ENCODE peak calls at places on chromosomes 3 and 15, in seven cellular contexts. V, Y, D, R, J, O and N are unnamed samples.

GRCh38 chr15:44537728-44538240 is 837 bp downstream of the EIF3J start:
- DNase-seq in V (no peak), Y (no peak), D (peak; percentile 60), R (no peak), J (no peak), O (no peak), N (no peak)

GRCh38 chr3:162777118-162777517 is 1280.5 kb downstream of the OTOL1 start:
- DNase-seq in V (no peak), Y (no peak), D (no peak), R (no peak), J (no peak), O (no peak), N (no peak)

GRCh38 chr3:45079715-45080114 is 53.6 kb downstream of the CLEC3B start:
- DNase-seq in V (no peak), Y (no peak), D (no peak), R (no peak), J (no peak), O (no peak), N (no peak)

GRCh38 chr15:95087253-95087609 is 855.9 kb downstream of the MCTP2 start:
- DNase-seq in V (no peak), Y (no peak), D (peak; percentile 53), R (no peak), J (no peak), O (no peak), N (peak; percentile 35)

GRCh38 chr15:50315814-50316630 is 39.0 kb downstream of the GABPB1 start:
- DNase-seq in V (no peak), Y (no peak), D (peak; percentile 79), R (no peak), J (no peak), O (no peak), N (peak; percentile 81)

GRCh38 chr3:71127463-71128243 is 455.9 kb downstream of the FOXP1 start:
- DNase-seq in V (no peak), Y (no peak), D (peak; percentile 78), R (no peak), J (no peak), O (no peak), N (peak; percentile 71)

GRCh38 chr3:158785972-158786371 is 15.9 kb upstream of the MFSD1 start:
- DNase-seq in V (no peak), Y (no peak), D (peak; percentile 44), R (no peak), J (no peak), O (no peak), N (no peak)

GRCh38 chr15:85770722-85771041 is 24.0 kb downstream of the KLHL25 start:
- DNase-seq in V (no peak), Y (no peak), D (no peak), R (no peak), J (no peak), O (no peak), N (no peak)

GRCh38 chr15:57551717-57552677 is 39.7 kb upstream of the MYZAP start:
- DNase-seq in V (no peak), Y (no peak), D (no peak), R (no peak), J (peak; percentile 68), O (no peak), N (peak; percentile 80)

GRCh38 chr3:155673411-155673810 is 71.5 kb downstream of the PLCH1 start:
- DNase-seq in V (no peak), Y (no peak), D (no peak), R (no peak), J (no peak), O (no peak), N (peak; percentile 20)

GRCh38 chr15:67090297-67091072 is 25.1 kb downstream of the SMAD3 start:
- DNase-seq in V (no peak), Y (no peak), D (no peak), R (no peak), J (no peak), O (no peak), N (no peak)

GRCh38 chr3:775178-775885 is 317.5 kb upstream of the CNTN6 start:
- DNase-seq in V (no peak), Y (no peak), D (no peak), R (no peak), J (no peak), O (no peak), N (no peak)

GRCh38 chr15:78179286-78179840 is 30.2 kb downstream of the IDH3A start:
- DNase-seq in V (no peak), Y (no peak), D (no peak), R (no peak), J (no peak), O (no peak), N (no peak)

GRCh38 chr15:46685681-46686080 is 1031.6 kb upstream of the SEMA6D start:
- DNase-seq in V (no peak), Y (no peak), D (no peak), R (no peak), J (no peak), O (no peak), N (no peak)

GRCh38 chr3:152197937-152198336 is 70.8 kb upstream of the MBNL1 start:
- DNase-seq in V (no peak), Y (no peak), D (no peak), R (no peak), J (no peak), O (no peak), N (no peak)

GRCh38 chr3:154275308-154275707 is 49.0 kb downstream of the DHX36 start:
- DNase-seq in V (no peak), Y (no peak), D (no peak), R (no peak), J (no peak), O (no peak), N (no peak)

GRCh38 chr15:61715082-61715481 is 345.2 kb downstream of the VPS13C start:
- DNase-seq in V (no peak), Y (no peak), D (peak; percentile 64), R (no peak), J (peak; percentile 42), O (no peak), N (no peak)

GRCh38 chr3:146598486-146598885 is 6.7 kb downstream of the PLSCR5 start:
- DNase-seq in V (no peak), Y (no peak), D (no peak), R (no peak), J (no peak), O (no peak), N (no peak)

GRCh38 chr3:8576841-8577553 is 67.6 kb downstream of the SSUH2 start:
- DNase-seq in V (no peak), Y (no peak), D (peak; percentile 97), R (no peak), J (no peak), O (no peak), N (peak; percentile 74)

GRCh38 chr3:11084098-11084497 is 70.2 kb upstream of the HRH1 start:
- DNase-seq in V (no peak), Y (no peak), D (no peak), R (no peak), J (no peak), O (no peak), N (no peak)

GRCh38 chr15:81529444-81529950 is 155.5 kb upstream of the TMC3 start:
- DNase-seq in V (no peak), Y (no peak), D (no peak), R (no peak), J (no peak), O (no peak), N (peak; percentile 39)
- H3K4me3 ChIP-seq in V (no peak overlapping the region), Y (no peak overlapping the region), D (no peak overlapping the region), R (no peak overlapping the region), J (no peak overlapping the region), O (no peak overlapping the region), N (no peak overlapping the region)

GRCh38 chr3:128360243-128360642 is 106.4 kb downstream of the DNAJB8 start:
- DNase-seq in V (no peak), Y (no peak), D (no peak), R (no peak), J (no peak), O (no peak), N (no peak)
- H3K4me1 ChIP-seq in V (peaks cover 15% of the 10 kb centered on the region), Y (no peaks in the 10 kb centered on the region), D (no peaks in the 10 kb centered on the region), R (no peaks in the 10 kb centered on the region), J (no peaks in the 10 kb centered on the region), O (no peaks in the 10 kb centered on the region), N (no peaks in the 10 kb centered on the region)

DNA sequence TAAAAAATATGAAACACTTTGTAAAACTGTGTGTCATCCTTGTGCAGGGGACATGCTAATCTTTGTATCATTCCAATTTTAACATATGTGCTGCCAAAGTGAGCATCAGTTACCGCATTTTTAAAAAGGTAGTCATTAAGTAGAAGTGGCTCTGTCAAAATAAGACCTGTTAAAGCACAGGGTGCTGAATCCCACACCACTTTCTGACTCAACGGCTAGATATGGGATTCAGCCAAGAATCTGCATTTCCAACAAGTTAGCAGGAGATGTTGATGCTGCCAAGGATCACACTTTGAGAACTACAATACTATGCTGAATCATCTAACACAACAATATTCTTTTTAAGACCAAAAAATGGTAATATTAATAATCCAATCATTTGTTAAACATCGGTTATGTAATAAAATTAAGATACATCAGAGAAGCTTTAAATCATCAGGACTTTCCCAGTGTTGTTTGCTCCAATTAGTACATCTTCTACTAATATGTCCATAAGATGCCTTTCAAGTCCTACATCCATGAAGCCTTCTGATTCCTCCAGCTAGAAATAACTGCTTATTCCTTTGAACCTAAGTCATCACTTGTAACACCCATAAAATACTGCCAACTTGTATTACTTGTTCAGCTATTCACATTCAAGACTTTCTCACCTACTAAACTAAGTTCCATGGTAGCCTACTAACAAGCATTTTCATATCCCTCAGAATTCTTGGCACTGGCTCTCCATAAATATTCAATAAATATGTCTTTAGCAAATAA is 71.1 kb downstream of the TBL1XR1 start:
- DNase-seq in V (no peak), Y (no peak), D (peak; percentile 75), R (no peak), J (no peak), O (no peak), N (peak; percentile 49)
- H3K36me3 ChIP-seq in V (no peaks in the 10 kb centered on the region), Y (no peaks in the 10 kb centered on the region), D (no peaks in the 10 kb centered on the region), R (peaks cover 6% of the 10 kb centered on the region), J (no peaks in the 10 kb centered on the region), O (no peaks in the 10 kb centered on the region), N (peaks cover 15% of the 10 kb centered on the region)

GRCh38 chr3:36944012-36944640 is 728 bp downstream of the TRANK1 start:
- DNase-seq in V (peak; percentile 67), Y (peak; percentile 81), D (peak; percentile 67), R (peak; percentile 89), J (peak; percentile 57), O (peak; percentile 27), N (peak; percentile 80)

GRCh38 chr3:36944641-36945270 is at the start of gene TRANK1:
- DNase-seq in V (peak; percentile 67), Y (peak; percentile 72), D (peak; percentile 54), R (peak; percentile 93), J (peak; percentile 56), O (peak; percentile 70), N (peak; percentile 45)

GRCh38 chr3:36943601-36944000 is 1.3 kb downstream of the TRANK1 start:
- DNase-seq in V (no peak), Y (no peak), D (no peak), R (no peak), J (no peak), O (no peak), N (no peak)

GRCh38 chr3:36942632-36943248 is 2.1 kb downstream of the TRANK1 start:
- DNase-seq in V (no peak), Y (no peak), D (no peak), R (no peak), J (no peak), O (no peak), N (no peak)

DNA sequence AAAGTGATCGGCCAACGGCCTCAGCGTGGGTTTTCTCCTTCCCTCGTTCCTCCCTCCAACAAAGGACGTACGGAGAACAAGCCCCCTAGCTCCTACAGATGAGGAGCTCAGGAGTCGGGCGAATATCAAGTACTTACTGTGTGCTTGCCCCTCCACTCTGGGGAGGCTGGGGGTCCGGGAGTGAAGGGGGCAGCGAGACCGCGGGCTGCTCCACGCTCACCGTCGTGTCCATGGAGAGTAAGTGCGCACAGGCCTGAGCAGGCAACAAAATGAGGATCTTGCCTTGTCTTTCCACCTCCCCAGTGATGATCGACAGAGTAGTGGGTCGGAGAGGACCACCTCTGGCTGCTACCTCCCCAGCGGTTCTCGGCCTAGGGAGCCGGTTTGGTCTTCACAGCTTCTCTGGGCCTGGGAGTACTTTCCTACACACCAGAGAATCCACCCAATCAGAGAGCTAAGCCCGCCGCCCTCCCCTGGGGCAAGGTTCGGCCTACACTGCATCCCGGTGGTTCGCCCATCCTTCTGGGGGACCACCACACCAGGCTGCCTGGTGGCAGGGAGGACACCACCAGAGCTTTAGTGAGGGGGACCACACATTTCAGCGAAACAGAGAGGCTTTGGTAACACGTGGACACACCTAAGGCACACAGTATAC is 599 bp upstream of the TRANK1 start:
- DNase-seq in V (no peak), Y (no peak), D (no peak), R (peak; percentile 80), J (no peak), O (no peak), N (no peak)
- H3K4me3 ChIP-seq in V (peak overlapping the region; percentile 83), Y (peak overlapping the region; percentile 64), D (peak overlapping the region; percentile 71), R (peak overlapping the region; percentile 85), J (peak overlapping the region; percentile 91), O (peak overlapping the region; percentile 82), N (peak overlapping the region; percentile 88)